ENCODE peak calls at places on chromosomes 3 and 15, in four cellular contexts. B is putamen; L is activated naive CD8-positive, alpha-beta T cell treated with anti-CD3 and anti-CD28 coated beads, Interleukin-2, amount 50 U/mL, for 24 hours; O is SW480. Z is an unnamed sample.
A peak's percentile ranks its signal among the peaks of the same experiment; 100 is the strongest.

GRCh38 chr3:132695006-132695405 is 27.2 kb downstream of the NPHP3 start:
- DNase-seq in B (no peak), L (no peak), O (no peak), Z (no peak)

GRCh38 chr15:66899555-66900350 is 165.6 kb upstream of the SMAD3 start:
- DNase-seq in B (no peak), L (no peak), O (no peak), Z (no peak)

GRCh38 chr15:41919954-41920538 is 26.2 kb upstream of the SPTBN5 start:
- DNase-seq in B (no peak), L (no peak), O (no peak), Z (no peak)

GRCh38 chr15:92384391-92384790 is 9.3 kb upstream of the ST8SIA2 start:
- DNase-seq in B (no peak), L (no peak), O (no peak), Z (no peak)

GRCh38 chr3:151553873-151554272 is 93.0 kb upstream of the IGSF10 start:
- DNase-seq in B (no peak), L (no peak), O (no peak), Z (no peak)

GRCh38 chr3:27467545-27467944 is 16.6 kb downstream of the SLC4A7 start:
- DNase-seq in B (no peak), L (no peak), O (peak; percentile 58), Z (no peak)

GRCh38 chr3:195226900-195227447 is 44.0 kb downstream of the XXYLT1 start:
- DNase-seq in B (no peak), L (peak; percentile 23), O (peak; percentile 9), Z (peak; percentile 72)

GRCh38 chr3:89107461-89108035 is at the start of gene EPHA3:
- DNase-seq in B (peak; percentile 83), L (peak; percentile 44), O (no peak), Z (peak; percentile 59)

GRCh38 chr15:51349156-51349844 is 7.8 kb downstream of the GLDN start:
- DNase-seq in B (no peak), L (no peak), O (no peak), Z (no peak)

GRCh38 chr3:126130981-126131750 is 47.2 kb upstream of the SLC41A3 start:
- DNase-seq in B (no peak), L (no peak), O (no peak), Z (no peak)

GRCh38 chr15:66734961-66735908 is 33.2 kb downstream of the SMAD6 start:
- DNase-seq in B (no peak), L (no peak), O (no peak), Z (no peak)

GRCh38 chr3:103992469-103992868 is 1374.2 kb upstream of the ALCAM start:
- DNase-seq in B (no peak), L (no peak), O (no peak), Z (no peak)

GRCh38 chr3:64138046-64138445 is 87.2 kb downstream of the PRICKLE2 start:
- DNase-seq in B (no peak), L (no peak), O (peak; percentile 88), Z (no peak)

GRCh38 chr3:50658416-50658815 is 16.3 kb upstream of the DOCK3 start:
- DNase-seq in B (no peak), L (no peak), O (no peak), Z (no peak)

GRCh38 chr15:48242015-48242414 is 35.9 kb downstream of the SLC12A1 start:
- DNase-seq in B (no peak), L (no peak), O (no peak), Z (no peak)

GRCh38 chr3:95254771-95255170 is 1191.9 kb downstream of the NSUN3 start:
- DNase-seq in B (no peak), L (no peak), O (no peak), Z (no peak)

GRCh38 chr3:56303508-56303907 is 164.8 kb downstream of the ERC2 start:
- DNase-seq in B (peak; percentile 32), L (no peak), O (peak; percentile 22), Z (peak; percentile 41)

GRCh38 chr3:129184396-129184656 is 630 bp upstream of the CNBP start:
- DNase-seq in B (no peak), L (peak; percentile 51), O (peak; percentile 35), Z (peak; percentile 46)

GRCh38 chr3:111810909-111811308 is 48.2 kb upstream of the PHLDB2 start:
- DNase-seq in B (no peak), L (no peak), O (no peak), Z (no peak)

GRCh38 chr3:129064969-129065726 is 4.6 kb downstream of the GP9 start:
- DNase-seq in B (no peak), L (no peak), O (peak; percentile 26), Z (no peak)

GRCh38 chr3:124606180-124606579 is 124.1 kb upstream of the UMPS start:
- DNase-seq in B (no peak), L (no peak), O (no peak), Z (no peak)

GRCh38 chr3:187986514-187986934 is 167.4 kb upstream of the LPP start:
- DNase-seq in B (no peak), L (peak; percentile 47), O (peak; percentile 13), Z (peak; percentile 64)

GRCh38 chr3:188974856-188975611 is 196.7 kb upstream of the TPRG1 start:
- DNase-seq in B (no peak), L (no peak), O (no peak), Z (peak; percentile 63)

GRCh38 chr3:104461431-104461830 is 905.3 kb upstream of the ALCAM start:
- DNase-seq in B (no peak), L (no peak), O (no peak), Z (no peak)

GRCh38 chr3:40780801-40781406 is 256.1 kb downstream of the ZNF621 start:
- DNase-seq in B (peak; percentile 23), L (no peak), O (no peak), Z (no peak)

GRCh38 chr15:76217029-76217866 is 94.0 kb downstream of the ETFA start:
- DNase-seq in B (no peak), L (no peak), O (no peak), Z (no peak)

GRCh38 chr3:27289769-27290413 is 79.3 kb downstream of the NEK10 start:
- DNase-seq in B (no peak), L (no peak), O (no peak), Z (no peak)

GRCh38 chr15:63189955-63190691 is 717 bp downstream of the RAB8B start:
- DNase-seq in B (no peak), L (no peak), O (peak; percentile 17), Z (no peak)

Z was measured in activated CD8-positive, alpha-beta T cell treated with anti-CD3 and anti-CD28 coated beads for 36 hours.